ENCODE peak calls at places on chromosome 12, in five cellular contexts. O is uterus, N is psoas muscle, C is esophagus muscularis mucosa, X is left ventricle myocardium inferior. J is an unnamed sample.

GRCh38 chr12:103160622-103161021 is 203.1 kb downstream of the ASCL1 start:
- DNase-seq in O (no peak), X (no peak), C (no peak), N (no peak), J (no peak)

GRCh38 chr12:22409071-22409951 is 74.8 kb upstream of the ST8SIA1 start:
- DNase-seq in O (no peak), N (no peak), C (no peak), X (no peak), J (no peak)

GRCh38 chr12:53122961-53123468 is 19.7 kb downstream of the SOAT2 start:
- DNase-seq in C (no peak), X (no peak), N (no peak), O (no peak), J (no peak)

GRCh38 chr12:91717804-91718203 is 427.8 kb downstream of the BTG1 start:
- DNase-seq in C (no peak), O (no peak), X (no peak), N (no peak), J (no peak)

GRCh38 chr12:51951843-51952722 is 584 bp downstream of the ACVR1B start:
- DNase-seq in C (no peak), X (no peak), N (peak; percentile 77), O (peak; percentile 30), J (peak; percentile 68)

GRCh38 chr12:112496493-112496892 is 77.7 kb downstream of the PTPN11 start:
- DNase-seq in X (no peak), N (no peak), C (no peak), O (no peak), J (no peak)

GRCh38 chr12:32946504-32947131 is 50.0 kb upstream of the PKP2 start:
- DNase-seq in O (no peak), N (no peak), X (no peak), C (no peak), J (no peak)

GRCh38 chr12:94305293-94305957 is 154.2 kb downstream of the CEP83 start:
- DNase-seq in X (no peak), O (no peak), C (no peak), N (no peak), J (no peak)

GRCh38 chr12:2967651-2968050 is 8.5 kb downstream of the TEAD4 start:
- DNase-seq in C (no peak), O (no peak), N (no peak), X (no peak), J (no peak)

GRCh38 chr12:53860426-53861223 is 78.0 kb upstream of the HOXC13 start:
- DNase-seq in N (no peak), X (no peak), C (peak; percentile 14), O (no peak), J (no peak)

GRCh38 chr12:8052679-8053078 is 13.5 kb downstream of the C3AR1 start:
- DNase-seq in N (no peak), X (peak; percentile 50), O (no peak), C (no peak), J (no peak)

GRCh38 chr12:80862606-80863005 is 75.1 kb downstream of the LIN7A start:
- DNase-seq in N (no peak), C (no peak), O (no peak), X (no peak), J (no peak)

GRCh38 chr12:617304-617915 is 45.8 kb downstream of the NINJ2 start:
- DNase-seq in O (no peak), N (peak; percentile 83), X (peak; percentile 74), C (no peak), J (peak; percentile 73)

GRCh38 chr12:131825146-131825892 is 2.9 kb upstream of the MMP17 start:
- DNase-seq in X (no peak), O (no peak), C (no peak), N (no peak), J (no peak)

GRCh38 chr12:25775968-25776367 is 182.5 kb upstream of the RASSF8 start:
- DNase-seq in C (no peak), N (no peak), X (no peak), O (no peak), J (no peak)

DNA sequence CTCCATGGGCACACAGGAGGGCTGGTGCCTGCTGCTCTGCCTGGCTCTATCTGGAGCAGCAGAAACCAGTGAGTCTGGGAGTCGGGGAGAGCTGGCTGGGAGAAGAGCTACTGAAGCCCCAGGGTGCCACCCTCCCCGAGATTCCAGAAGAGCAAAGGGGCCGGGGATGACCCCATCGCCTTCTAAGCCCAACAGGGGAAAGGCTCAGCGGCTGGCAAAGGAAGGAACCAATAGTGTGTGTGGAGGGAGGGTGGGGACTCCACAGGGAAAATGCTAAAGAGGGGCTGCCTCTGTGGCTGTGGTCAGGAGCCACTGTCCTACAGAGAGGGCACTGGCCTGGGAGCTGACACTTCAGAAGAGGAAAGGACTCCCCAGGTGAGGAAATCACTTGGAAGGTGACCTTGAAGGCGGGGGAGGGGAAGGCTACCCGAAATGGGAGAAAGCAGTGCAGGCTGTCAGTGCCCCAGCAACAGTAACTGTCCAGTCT is 446 bp downstream of the TAPBPL start:
- DNase-seq in C (no peak), O (peak; percentile 48), X (no peak), N (no peak), J (peak; percentile 44)
- H3K4me3 ChIP-seq in C (peak overlapping the region; percentile 79), O (peak overlapping the region; percentile 80), X (peak overlapping the region; percentile 90), N (peak overlapping the region; percentile 90), J (peak overlapping the region; percentile 40)

GRCh38 chr12:5733136-5733755 is 211.8 kb downstream of the ANO2 start:
- DNase-seq in O (no peak), C (no peak), X (no peak), N (no peak), J (no peak)
- H3K27ac ChIP-seq in O (no peak overlapping the region), C (no peak overlapping the region), X (no peak overlapping the region), N (no peak overlapping the region), J (no peak overlapping the region)

GRCh38 chr12:114265036-114265435 is 140.9 kb downstream of the TBX5 start:
- DNase-seq in N (no peak), O (no peak), X (peak; percentile 20), C (no peak), J (no peak)
- H3K4me3 ChIP-seq in N (no peak overlapping the region), O (no peak overlapping the region), X (no peak overlapping the region), C (no peak overlapping the region), J (no peak overlapping the region)

GRCh38 chr12:105409286-105409685 is 78.8 kb downstream of the C12orf75 start:
- DNase-seq in X (no peak), N (no peak), C (no peak), O (no peak), J (no peak)

GRCh38 chr12:105414088-105414487 is 83.6 kb downstream of the C12orf75 start:
- DNase-seq in O (no peak), X (no peak), N (no peak), C (no peak), J (no peak)

GRCh38 chr12:105406497-105406896 is 76.0 kb downstream of the C12orf75 start:
- DNase-seq in C (no peak), X (no peak), N (no peak), O (no peak), J (no peak)

GRCh38 chr12:105409881-105410471 is 79.5 kb downstream of the C12orf75 start:
- DNase-seq in O (peak; percentile 39), C (no peak), N (peak; percentile 69), X (peak; percentile 31), J (peak; percentile 67)
- H3K27ac ChIP-seq in O (no peak overlapping the region), C (no peak overlapping the region), N (no peak overlapping the region), X (peak overlapping the region; percentile 60), J (peak overlapping the region; percentile 47)